ENCODE peak calls at places on chromosomes 16 and 17, in nine cellular contexts. E is ovary; Y is central memory CD4-positive, alpha-beta T cell; Q is foreskin keratinocyte; M is EH; C is stomach; D is COR-L47; H is ELR; G is GM10248. W is an unnamed sample.

GRCh38 chr16:72092832-72093447 is 480 bp downstream of the TXNL4B start:
- DNase-seq in M (peak), Y (no peak), E (no peak), H (peak), D (no peak), G (no peak), C (no peak), Q (peak), W (no peak)

GRCh38 chr17:60154616-60155426 is 5.0 kb downstream of the CA4 start:
- DNase-seq in M (peak), D (no peak), C (peak), E (no peak), Q (no peak), G (no peak), H (peak), Y (no peak), W (no peak)

GRCh38 chr16:4369006-4369766 is 2.5 kb upstream of the VASN start:
- DNase-seq in C (no peak), M (peak), H (peak), G (no peak), Q (peak), Y (no peak), D (no peak), E (peak), W (no peak)

GRCh38 chr17:39737761-39738567 is at the start of gene GRB7:
- DNase-seq in G (no peak), H (no peak), E (no peak), Y (no peak), M (no peak), C (peak), Q (peak), D (peak), W (no peak)

GRCh38 chr17:32878211-32878610 is 1.3 kb upstream of the MYO1D start:
- DNase-seq in C (peak), E (peak), H (peak), D (no peak), G (no peak), M (peak), Y (no peak), Q (no peak), W (no peak)

GRCh38 chr17:17325816-17326215 is 22.6 kb downstream of the NT5M start:
- DNase-seq in M (no peak), Y (no peak), E (peak), Q (no peak), G (peak), C (no peak), H (no peak), D (no peak), W (peak)

GRCh38 chr16:15556130-15556529 is 86.8 kb downstream of the MARF1 start:
- DNase-seq in H (no peak), M (no peak), G (no peak), E (no peak), Y (no peak), C (no peak), D (no peak), Q (no peak), W (no peak)

GRCh38 chr17:36544049-36544319 is 735 bp upstream of the GGNBP2 start:
- DNase-seq in E (no peak), D (peak), Y (no peak), H (peak), Q (peak), C (peak), M (no peak), G (peak), W (no peak)

GRCh38 chr16:1126044-1126443 is 26.9 kb upstream of the CACNA1H start:
- DNase-seq in C (no peak), H (no peak), Y (no peak), E (no peak), M (no peak), D (no peak), G (no peak), Q (no peak), W (no peak)

GRCh38 chr17:78779848-78780247 is 2.2 kb downstream of the CYTH1 start:
- DNase-seq in D (no peak), E (no peak), G (no peak), M (no peak), Y (peak), Q (no peak), C (no peak), H (no peak), W (no peak)

GRCh38 chr17:64573214-64573613 is 66.4 kb downstream of the CEP95 start:
- DNase-seq in G (no peak), C (no peak), H (peak), M (peak), D (no peak), Y (no peak), E (no peak), Q (no peak), W (no peak)

W was measured in D721Med.